ENCODE peak calls at places on chromosomes 3 and 15, in eight cellular contexts. One of them, this sample, is unnamed.

GRCh38 chr15:59632714-59633113 is 21.1 kb downstream of the GCNT3 start:
- DNase-seq in heart right ventricle: no peak
- DNase-seq in right atrium auricular region: no peak
- DNase-seq in fibroblast of mammary gland: peak
- DNase-seq in breast epithelium: no peak
- DNase-seq in transverse colon: no peak
- DNase-seq in heart left ventricle: no peak
- DNase-seq in AG09309: no peak
- DNase-seq in this sample: no peak

GRCh38 chr3:152436707-152437615 is 168.2 kb downstream of the MBNL1 start:
- DNase-seq in heart right ventricle: no peak
- DNase-seq in right atrium auricular region: no peak
- DNase-seq in fibroblast of mammary gland: peak
- DNase-seq in breast epithelium: no peak
- DNase-seq in transverse colon: no peak
- DNase-seq in heart left ventricle: no peak
- DNase-seq in AG09309: no peak
- DNase-seq in this sample: no peak

GRCh38 chr15:92958105-92958504 is 58.0 kb downstream of the CHD2 start:
- DNase-seq in heart right ventricle: no peak
- DNase-seq in right atrium auricular region: no peak
- DNase-seq in fibroblast of mammary gland: peak
- DNase-seq in breast epithelium: no peak
- DNase-seq in transverse colon: no peak
- DNase-seq in heart left ventricle: no peak
- DNase-seq in AG09309: peak
- DNase-seq in this sample: no peak

GRCh38 chr15:52112203-52112750 is 298 bp downstream of the BCL2L10 start:
- DNase-seq in heart right ventricle: peak
- DNase-seq in right atrium auricular region: peak
- DNase-seq in fibroblast of mammary gland: no peak
- DNase-seq in breast epithelium: peak
- DNase-seq in transverse colon: peak
- DNase-seq in heart left ventricle: no peak
- DNase-seq in AG09309: no peak
- DNase-seq in this sample: no peak

GRCh38 chr3:17782751-17783150 is 40.3 kb upstream of the TBC1D5 start:
- DNase-seq in heart right ventricle: no peak
- DNase-seq in right atrium auricular region: no peak
- DNase-seq in fibroblast of mammary gland: no peak
- DNase-seq in breast epithelium: no peak
- DNase-seq in transverse colon: no peak
- DNase-seq in heart left ventricle: no peak
- DNase-seq in AG09309: no peak
- DNase-seq in this sample: no peak

GRCh38 chr3:148990211-148990610 is 1.1 kb upstream of the GYG1 start:
- DNase-seq in heart right ventricle: no peak
- DNase-seq in right atrium auricular region: no peak
- DNase-seq in fibroblast of mammary gland: peak
- DNase-seq in breast epithelium: no peak
- DNase-seq in transverse colon: no peak
- DNase-seq in heart left ventricle: no peak
- DNase-seq in AG09309: no peak
- DNase-seq in this sample: no peak

GRCh38 chr3:139534992-139535879 is 4.3 kb downstream of the RBP1 start:
- DNase-seq in heart right ventricle: peak
- DNase-seq in right atrium auricular region: peak
- DNase-seq in fibroblast of mammary gland: peak
- DNase-seq in breast epithelium: peak
- DNase-seq in transverse colon: no peak
- DNase-seq in heart left ventricle: peak
- DNase-seq in AG09309: no peak
- DNase-seq in this sample: no peak

GRCh38 chr3:66582721-66583141 is 81.9 kb upstream of the LRIG1 start:
- DNase-seq in heart right ventricle: no peak
- DNase-seq in right atrium auricular region: no peak
- DNase-seq in fibroblast of mammary gland: peak
- DNase-seq in breast epithelium: peak
- DNase-seq in transverse colon: peak
- DNase-seq in heart left ventricle: no peak
- DNase-seq in AG09309: peak
- DNase-seq in this sample: no peak

GRCh38 chr3:43260412-43260811 is 25.9 kb upstream of the SNRK start:
- DNase-seq in heart right ventricle: no peak
- DNase-seq in right atrium auricular region: no peak
- DNase-seq in fibroblast of mammary gland: peak
- DNase-seq in breast epithelium: no peak
- DNase-seq in transverse colon: no peak
- DNase-seq in heart left ventricle: no peak
- DNase-seq in AG09309: no peak
- DNase-seq in this sample: no peak

GRCh38 chr3:141305436-141305835 is 62.9 kb upstream of the ZBTB38 start:
- DNase-seq in heart right ventricle: no peak
- DNase-seq in right atrium auricular region: peak
- DNase-seq in fibroblast of mammary gland: peak
- DNase-seq in breast epithelium: no peak
- DNase-seq in transverse colon: no peak
- DNase-seq in heart left ventricle: no peak
- DNase-seq in AG09309: peak
- DNase-seq in this sample: peak

GRCh38 chr3:169971522-169971921 is 4.9 kb downstream of the SEC62 start:
- DNase-seq in heart right ventricle: no peak
- DNase-seq in right atrium auricular region: no peak
- DNase-seq in fibroblast of mammary gland: no peak
- DNase-seq in breast epithelium: no peak
- DNase-seq in transverse colon: no peak
- DNase-seq in heart left ventricle: no peak
- DNase-seq in AG09309: no peak
- DNase-seq in this sample: no peak

GRCh38 chr15:100842756-100843730 is 36.6 kb upstream of the ALDH1A3 start:
- DNase-seq in heart right ventricle: no peak
- DNase-seq in right atrium auricular region: no peak
- DNase-seq in fibroblast of mammary gland: peak
- DNase-seq in breast epithelium: no peak
- DNase-seq in transverse colon: no peak
- DNase-seq in heart left ventricle: no peak
- DNase-seq in AG09309: peak
- DNase-seq in this sample: no peak

GRCh38 chr3:171396048-171396447 is 64.2 kb downstream of the TNIK start:
- DNase-seq in heart right ventricle: no peak
- DNase-seq in right atrium auricular region: no peak
- DNase-seq in fibroblast of mammary gland: peak
- DNase-seq in breast epithelium: no peak
- DNase-seq in transverse colon: no peak
- DNase-seq in heart left ventricle: no peak
- DNase-seq in AG09309: no peak
- DNase-seq in this sample: no peak

GRCh38 chr15:66832679-66833078 is 130.6 kb downstream of the SMAD6 start:
- DNase-seq in heart right ventricle: no peak
- DNase-seq in right atrium auricular region: no peak
- DNase-seq in fibroblast of mammary gland: peak
- DNase-seq in breast epithelium: no peak
- DNase-seq in transverse colon: no peak
- DNase-seq in heart left ventricle: no peak
- DNase-seq in AG09309: peak
- DNase-seq in this sample: no peak

GRCh38 chr3:58874795-58875194 is 175.0 kb downstream of the CFAP20DC start:
- DNase-seq in heart right ventricle: no peak
- DNase-seq in right atrium auricular region: no peak
- DNase-seq in fibroblast of mammary gland: peak
- DNase-seq in breast epithelium: no peak
- DNase-seq in transverse colon: no peak
- DNase-seq in heart left ventricle: no peak
- DNase-seq in AG09309: peak
- DNase-seq in this sample: peak
- TF ChIP-seq CTCF in heart right ventricle: no peak
- TF ChIP-seq CTCF in right atrium auricular region: no peak
- TF ChIP-seq CTCF in fibroblast of mammary gland: no peak
- TF ChIP-seq CTCF in breast epithelium: no peak
- TF ChIP-seq CTCF in transverse colon: no peak
- TF ChIP-seq CTCF in heart left ventricle: no peak
- TF ChIP-seq CTCF in AG09309: no peak
- TF ChIP-seq CTCF in this sample: no peak

GRCh38 chr15:41659855-41660234 is 360 bp upstream of the MGA start:
- DNase-seq in heart right ventricle: no peak
- DNase-seq in right atrium auricular region: no peak
- DNase-seq in fibroblast of mammary gland: no peak
- DNase-seq in breast epithelium: no peak
- DNase-seq in transverse colon: no peak
- DNase-seq in heart left ventricle: no peak
- DNase-seq in AG09309: no peak
- DNase-seq in this sample: no peak

GRCh38 chr15:41659190-41659589 is 1.0 kb upstream of the MGA start:
- DNase-seq in heart right ventricle: no peak
- DNase-seq in right atrium auricular region: no peak
- DNase-seq in fibroblast of mammary gland: no peak
- DNase-seq in breast epithelium: no peak
- DNase-seq in transverse colon: no peak
- DNase-seq in heart left ventricle: no peak
- DNase-seq in AG09309: no peak
- DNase-seq in this sample: no peak

GRCh38 chr15:41660235-41661077 is at the start of gene MGA:
- DNase-seq in heart right ventricle: peak
- DNase-seq in right atrium auricular region: peak
- DNase-seq in fibroblast of mammary gland: peak
- DNase-seq in breast epithelium: peak
- DNase-seq in transverse colon: peak
- DNase-seq in heart left ventricle: peak
- DNase-seq in AG09309: peak
- DNase-seq in this sample: no peak

GRCh38 chr15:41661078-41661528 is 898 bp downstream of the MGA start:
- DNase-seq in heart right ventricle: no peak
- DNase-seq in right atrium auricular region: no peak
- DNase-seq in fibroblast of mammary gland: no peak
- DNase-seq in breast epithelium: no peak
- DNase-seq in transverse colon: no peak
- DNase-seq in heart left ventricle: no peak
- DNase-seq in AG09309: no peak
- DNase-seq in this sample: no peak

GRCh38 chr15:41661529-41662225 is 1.5 kb downstream of the MGA start:
- DNase-seq in heart right ventricle: peak
- DNase-seq in right atrium auricular region: peak
- DNase-seq in fibroblast of mammary gland: peak
- DNase-seq in breast epithelium: peak
- DNase-seq in transverse colon: peak
- DNase-seq in heart left ventricle: peak
- DNase-seq in AG09309: no peak
- DNase-seq in this sample: no peak
- H3K4me3 ChIP-seq in heart right ventricle: peak
- H3K4me3 ChIP-seq in right atrium auricular region: peak
- H3K4me3 ChIP-seq in fibroblast of mammary gland: peak
- H3K4me3 ChIP-seq in breast epithelium: peak
- H3K4me3 ChIP-seq in transverse colon: peak
- H3K4me3 ChIP-seq in heart left ventricle: peak
- H3K4me3 ChIP-seq in AG09309: peak
- H3K4me3 ChIP-seq in this sample: peak

GRCh38 chr3:74501001-74501400 is 113.5 kb downstream of the CNTN3 start:
- DNase-seq in heart right ventricle: no peak
- DNase-seq in right atrium auricular region: no peak
- DNase-seq in fibroblast of mammary gland: peak
- DNase-seq in breast epithelium: no peak
- DNase-seq in transverse colon: no peak
- DNase-seq in heart left ventricle: no peak
- DNase-seq in AG09309: no peak
- DNase-seq in this sample: no peak

GRCh38 chr3:74500257-74500656 is 114.2 kb downstream of the CNTN3 start:
- DNase-seq in heart right ventricle: no peak
- DNase-seq in right atrium auricular region: no peak
- DNase-seq in fibroblast of mammary gland: no peak
- DNase-seq in breast epithelium: no peak
- DNase-seq in transverse colon: no peak
- DNase-seq in heart left ventricle: no peak
- DNase-seq in AG09309: no peak
- DNase-seq in this sample: no peak
- TF ChIP-seq CTCF in heart right ventricle: no peak
- TF ChIP-seq CTCF in right atrium auricular region: no peak
- TF ChIP-seq CTCF in fibroblast of mammary gland: no peak
- TF ChIP-seq CTCF in breast epithelium: no peak
- TF ChIP-seq CTCF in transverse colon: no peak
- TF ChIP-seq CTCF in heart left ventricle: no peak
- TF ChIP-seq CTCF in AG09309: no peak
- TF ChIP-seq CTCF in this sample: no peak

GRCh38 chr3:32839714-32840085 is 21.9 kb downstream of the TRIM71 start:
- DNase-seq in heart right ventricle: no peak
- DNase-seq in right atrium auricular region: no peak
- DNase-seq in fibroblast of mammary gland: no peak
- DNase-seq in breast epithelium: no peak
- DNase-seq in transverse colon: no peak
- DNase-seq in heart left ventricle: no peak
- DNase-seq in AG09309: no peak
- DNase-seq in this sample: no peak

GRCh38 chr3:32841341-32841740 is 23.5 kb downstream of the TRIM71 start:
- DNase-seq in heart right ventricle: no peak
- DNase-seq in right atrium auricular region: no peak
- DNase-seq in fibroblast of mammary gland: no peak
- DNase-seq in breast epithelium: no peak
- DNase-seq in transverse colon: no peak
- DNase-seq in heart left ventricle: no peak
- DNase-seq in AG09309: no peak
- DNase-seq in this sample: no peak

GRCh38 chr3:32842531-32842931 is 24.7 kb downstream of the TRIM71 start:
- DNase-seq in heart right ventricle: no peak
- DNase-seq in right atrium auricular region: no peak
- DNase-seq in fibroblast of mammary gland: no peak
- DNase-seq in breast epithelium: no peak
- DNase-seq in transverse colon: peak
- DNase-seq in heart left ventricle: no peak
- DNase-seq in AG09309: no peak
- DNase-seq in this sample: no peak

GRCh38 chr3:32841875-32842505 is 24.2 kb downstream of the TRIM71 start:
- DNase-seq in heart right ventricle: no peak
- DNase-seq in right atrium auricular region: no peak
- DNase-seq in fibroblast of mammary gland: peak
- DNase-seq in breast epithelium: no peak
- DNase-seq in transverse colon: no peak
- DNase-seq in heart left ventricle: no peak
- DNase-seq in AG09309: no peak
- DNase-seq in this sample: no peak

DNA sequence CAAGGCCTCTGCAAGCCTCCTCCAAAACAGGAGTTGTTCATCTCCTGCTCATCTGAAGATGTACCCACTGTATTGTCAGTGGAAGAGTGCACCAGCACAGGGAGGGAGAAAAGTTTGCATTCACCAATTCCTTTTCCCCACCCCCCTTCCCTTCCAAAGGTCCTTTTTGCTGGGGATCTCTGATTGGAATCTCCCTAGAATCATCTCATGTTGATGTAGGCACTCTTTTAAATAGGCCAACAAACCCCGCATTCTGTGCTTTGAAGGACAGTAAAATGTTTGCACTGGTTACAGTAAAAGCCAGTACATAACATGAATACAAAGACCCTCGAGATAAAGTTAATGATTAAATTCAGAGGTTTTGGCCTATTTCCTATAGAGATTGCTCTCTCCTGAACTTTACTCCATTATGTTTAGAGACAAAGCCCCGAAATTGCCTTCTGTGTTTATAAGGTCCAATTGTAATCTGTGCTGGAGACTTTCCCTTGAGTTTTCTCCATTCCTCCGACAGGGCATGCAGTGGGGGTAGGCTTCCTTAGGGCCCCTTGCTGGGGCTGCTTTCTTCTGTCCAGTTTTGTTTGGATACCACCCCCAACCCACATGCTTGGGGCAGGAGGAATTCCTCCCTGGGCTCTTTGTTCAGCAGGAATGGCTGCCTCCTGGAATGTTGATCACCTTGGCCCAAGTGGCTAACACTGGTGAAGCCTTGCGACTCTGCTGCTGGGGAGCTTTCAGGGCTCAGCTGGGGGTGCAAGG is 22.5 kb downstream of the TRIM71 start:
- DNase-seq in heart right ventricle: no peak
- DNase-seq in right atrium auricular region: no peak
- DNase-seq in fibroblast of mammary gland: no peak
- DNase-seq in breast epithelium: no peak
- DNase-seq in transverse colon: no peak
- DNase-seq in heart left ventricle: no peak
- DNase-seq in AG09309: no peak
- DNase-seq in this sample: no peak
- H3K4me3 ChIP-seq in heart right ventricle: no peak
- H3K4me3 ChIP-seq in right atrium auricular region: no peak
- H3K4me3 ChIP-seq in fibroblast of mammary gland: no peak
- H3K4me3 ChIP-seq in breast epithelium: no peak
- H3K4me3 ChIP-seq in transverse colon: no peak
- H3K4me3 ChIP-seq in heart left ventricle: no peak
- H3K4me3 ChIP-seq in AG09309: no peak
- H3K4me3 ChIP-seq in this sample: no peak

This sample was measured in epithelial cell of proximal tubule.